ENCODE peak calls at places on chromosomes 13 and 19, in seven cellular contexts. One of them, this sample, is unnamed.
A peak's percentile ranks its signal among the peaks of the same experiment; 100 is the strongest.

GRCh38 chr19:42113641-42114348 is 18.5 kb downstream of the POU2F2 start:
- DNase-seq in GM12891: no peak
- DNase-seq in breast epithelium: no peak
- DNase-seq in HCT116: peak; percentile 64
- DNase-seq in stomach: no peak
- DNase-seq in endothelial cell of umbilical vein: peak; percentile 97
- DNase-seq in H1: no peak
- DNase-seq in this sample: no peak

GRCh38 chr19:5228932-5229777 is 111.5 kb downstream of the PTPRS start:
- DNase-seq in stomach: no peak
- DNase-seq in GM12891: no peak
- DNase-seq in H1: no peak
- DNase-seq in HCT116: no peak
- DNase-seq in endothelial cell of umbilical vein: no peak
- DNase-seq in breast epithelium: no peak
- DNase-seq in this sample: no peak

GRCh38 chr13:59425211-59425721 is 738.5 kb downstream of the DIAPH3 start:
- DNase-seq in HCT116: no peak
- DNase-seq in stomach: no peak
- DNase-seq in GM12891: no peak
- DNase-seq in breast epithelium: no peak
- DNase-seq in H1: no peak
- DNase-seq in endothelial cell of umbilical vein: no peak
- DNase-seq in this sample: no peak

GRCh38 chr13:109840201-109840892 is 54.0 kb upstream of the IRS2 start:
- DNase-seq in stomach: no peak
- DNase-seq in HCT116: peak; percentile 66
- DNase-seq in GM12891: no peak
- DNase-seq in endothelial cell of umbilical vein: no peak
- DNase-seq in H1: no peak
- DNase-seq in breast epithelium: no peak
- DNase-seq in this sample: no peak

GRCh38 chr19:18098891-18099622 is 1.5 kb downstream of the MAST3 start:
- DNase-seq in stomach: peak; percentile 32
- DNase-seq in endothelial cell of umbilical vein: no peak
- DNase-seq in HCT116: no peak
- DNase-seq in breast epithelium: no peak
- DNase-seq in H1: no peak
- DNase-seq in GM12891: peak; percentile 75
- DNase-seq in this sample: peak; percentile 83

GRCh38 chr13:40477623-40478608 is 188.5 kb downstream of the FOXO1 start:
- DNase-seq in HCT116: no peak
- DNase-seq in stomach: no peak
- DNase-seq in breast epithelium: no peak
- DNase-seq in GM12891: no peak
- DNase-seq in endothelial cell of umbilical vein: peak; percentile 94
- DNase-seq in H1: no peak
- DNase-seq in this sample: no peak

GRCh38 chr13:50928609-50929274 is 19.2 kb downstream of the RNASEH2B start:
- DNase-seq in endothelial cell of umbilical vein: no peak
- DNase-seq in H1: no peak
- DNase-seq in HCT116: no peak
- DNase-seq in GM12891: no peak
- DNase-seq in breast epithelium: no peak
- DNase-seq in stomach: no peak
- DNase-seq in this sample: no peak

GRCh38 chr19:6532244-6532999 is 1.6 kb downstream of the TNFSF9 start:
- DNase-seq in breast epithelium: no peak
- DNase-seq in HCT116: no peak
- DNase-seq in GM12891: peak; percentile 50
- DNase-seq in H1: no peak
- DNase-seq in endothelial cell of umbilical vein: no peak
- DNase-seq in stomach: no peak
- DNase-seq in this sample: peak; percentile 72

GRCh38 chr13:38990693-38991092 is at the start of gene STOML3:
- DNase-seq in stomach: no peak
- DNase-seq in HCT116: no peak
- DNase-seq in breast epithelium: no peak
- DNase-seq in GM12891: no peak
- DNase-seq in endothelial cell of umbilical vein: peak; percentile 7
- DNase-seq in H1: no peak
- DNase-seq in this sample: no peak

DNA sequence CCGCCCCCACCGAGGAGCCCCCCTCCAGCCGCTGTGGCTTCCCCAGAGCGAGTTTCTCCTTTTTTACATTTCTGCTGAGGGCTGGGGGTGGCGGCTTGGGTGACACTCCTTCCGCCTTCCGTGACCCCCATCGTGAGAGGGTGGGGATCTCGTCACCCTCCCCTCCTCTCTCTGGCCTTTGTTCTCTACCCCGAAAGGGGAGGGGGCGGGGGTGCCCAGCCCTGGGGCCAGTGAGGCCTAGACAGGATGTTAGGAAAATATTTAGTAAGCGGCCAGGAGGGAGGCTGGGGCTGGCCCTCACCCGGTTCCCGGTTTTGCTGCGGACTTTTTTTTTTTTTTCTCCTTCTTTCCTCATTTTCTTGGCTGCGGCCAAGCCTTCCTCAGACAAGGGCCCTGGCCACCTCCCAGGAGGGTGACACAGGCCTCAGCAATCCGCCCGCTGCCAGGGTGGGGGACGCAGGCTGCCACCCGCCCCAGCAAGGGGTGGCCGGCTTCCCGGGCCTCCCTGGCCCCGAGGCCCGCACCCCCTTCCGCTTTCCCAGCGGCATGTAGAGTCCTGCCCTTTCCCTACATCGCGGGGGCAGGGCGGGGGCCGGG is 3.9 kb downstream of the MIDN start:
- DNase-seq in GM12891: no peak
- DNase-seq in stomach: peak; percentile 92
- DNase-seq in HCT116: no peak
- DNase-seq in H1: no peak
- DNase-seq in breast epithelium: peak; percentile 91
- DNase-seq in endothelial cell of umbilical vein: peak; percentile 89
- DNase-seq in this sample: no peak
- TF ChIP-seq POLR2AphosphoS5 in GM12891: no peak
- TF ChIP-seq POLR2AphosphoS5 in stomach: no peak
- TF ChIP-seq POLR2AphosphoS5 in HCT116: peak; percentile 42
- TF ChIP-seq POLR2AphosphoS5 in H1: no peak
- TF ChIP-seq POLR2AphosphoS5 in breast epithelium: peak; percentile 91
- TF ChIP-seq POLR2AphosphoS5 in endothelial cell of umbilical vein: peak; percentile 57
- TF ChIP-seq POLR2AphosphoS5 in this sample: no peak

DNA sequence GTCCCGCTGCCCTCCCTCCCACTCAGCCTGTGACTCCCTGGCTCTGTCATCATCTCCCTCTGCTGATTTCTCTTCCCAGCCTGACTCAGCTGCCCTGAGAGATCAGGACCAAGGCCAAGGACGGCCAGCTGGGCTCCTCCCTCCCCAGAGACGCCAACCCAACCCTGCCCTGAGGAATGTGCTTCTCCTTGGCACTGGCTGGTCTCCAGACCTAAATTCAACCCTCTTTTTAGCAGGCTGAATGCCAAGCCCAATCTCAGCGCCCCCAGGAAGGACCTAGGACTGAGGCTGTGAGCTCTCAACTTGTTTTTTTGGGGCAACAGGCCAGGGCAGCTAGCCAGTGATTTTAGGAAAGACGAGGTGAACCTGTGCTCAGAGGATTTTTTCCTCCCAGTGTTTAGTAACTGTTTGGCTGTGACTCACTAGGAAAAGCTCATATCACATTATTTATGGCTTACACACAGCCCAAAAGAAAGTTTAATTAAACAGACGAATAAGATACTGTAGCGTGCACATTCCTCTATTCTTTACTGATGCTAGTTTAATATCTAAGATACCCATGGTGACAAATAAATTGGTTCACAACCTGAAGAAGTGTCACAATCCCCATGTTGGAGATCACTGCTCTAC is 7.4 kb upstream of the IGFL1 start:
- DNase-seq in stomach: peak; percentile 65
- DNase-seq in breast epithelium: peak; percentile 73
- DNase-seq in endothelial cell of umbilical vein: no peak
- DNase-seq in H1: peak; percentile 50
- DNase-seq in HCT116: no peak
- DNase-seq in GM12891: no peak
- DNase-seq in this sample: no peak
- TF ChIP-seq POLR2AphosphoS5 in stomach: no peak
- TF ChIP-seq POLR2AphosphoS5 in breast epithelium: peak; percentile 14
- TF ChIP-seq POLR2AphosphoS5 in endothelial cell of umbilical vein: no peak
- TF ChIP-seq POLR2AphosphoS5 in H1: no peak
- TF ChIP-seq POLR2AphosphoS5 in HCT116: no peak
- TF ChIP-seq POLR2AphosphoS5 in GM12891: no peak
- TF ChIP-seq POLR2AphosphoS5 in this sample: no peak

GRCh38 chr13:44757671-44758070 is 181.5 kb upstream of the TSC22D1 start:
- DNase-seq in GM12891: no peak
- DNase-seq in breast epithelium: no peak
- DNase-seq in H1: no peak
- DNase-seq in endothelial cell of umbilical vein: no peak
- DNase-seq in stomach: no peak
- DNase-seq in HCT116: no peak
- DNase-seq in this sample: no peak

GRCh38 chr13:44759723-44760360 is 183.7 kb upstream of the TSC22D1 start:
- DNase-seq in HCT116: no peak
- DNase-seq in GM12891: no peak
- DNase-seq in endothelial cell of umbilical vein: no peak
- DNase-seq in H1: no peak
- DNase-seq in stomach: peak; percentile 84
- DNase-seq in breast epithelium: peak; percentile 57
- DNase-seq in this sample: no peak

GRCh38 chr13:44759222-44759721 is 183.1 kb upstream of the TSC22D1 start:
- DNase-seq in breast epithelium: no peak
- DNase-seq in endothelial cell of umbilical vein: no peak
- DNase-seq in GM12891: no peak
- DNase-seq in HCT116: no peak
- DNase-seq in stomach: peak; percentile 41
- DNase-seq in H1: no peak
- DNase-seq in this sample: no peak

GRCh38 chr13:44760434-44760833 is 184.3 kb upstream of the TSC22D1 start:
- DNase-seq in HCT116: no peak
- DNase-seq in H1: no peak
- DNase-seq in breast epithelium: no peak
- DNase-seq in stomach: no peak
- DNase-seq in endothelial cell of umbilical vein: no peak
- DNase-seq in GM12891: no peak
- DNase-seq in this sample: no peak

DNA sequence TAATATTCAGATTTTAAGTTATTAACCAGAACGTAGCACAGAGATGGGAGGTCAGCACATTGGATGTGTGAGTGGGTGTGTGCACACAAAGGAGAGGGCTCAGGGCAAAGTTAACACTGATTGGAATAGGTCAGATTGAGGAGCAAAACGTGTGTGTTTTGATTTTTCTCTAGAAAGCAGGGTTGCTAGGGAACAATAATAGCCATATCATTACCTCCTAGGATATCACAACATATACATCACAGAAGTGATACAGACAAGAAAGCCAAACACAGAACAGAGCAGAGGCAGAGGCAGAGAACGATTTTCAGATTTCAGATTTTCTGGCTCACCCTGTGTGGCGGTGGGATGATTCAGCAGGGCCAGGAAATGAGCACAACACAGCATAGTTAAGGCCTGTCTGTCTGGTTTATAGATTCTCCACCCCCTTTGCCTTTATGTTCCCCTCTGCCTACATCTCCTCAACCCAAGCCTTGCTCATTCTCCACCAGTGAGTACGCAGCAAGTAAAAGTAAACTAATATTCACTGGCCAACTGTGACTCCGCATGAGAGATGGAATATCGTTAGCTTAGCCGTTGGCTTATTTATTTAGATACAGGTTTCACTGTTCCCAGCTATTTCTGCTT is 182.6 kb upstream of the TSC22D1 start:
- DNase-seq in breast epithelium: no peak
- DNase-seq in HCT116: no peak
- DNase-seq in endothelial cell of umbilical vein: peak; percentile 85
- DNase-seq in GM12891: no peak
- DNase-seq in H1: no peak
- DNase-seq in stomach: no peak
- DNase-seq in this sample: no peak
- TF ChIP-seq POLR2AphosphoS5 in breast epithelium: no peak
- TF ChIP-seq POLR2AphosphoS5 in HCT116: no peak
- TF ChIP-seq POLR2AphosphoS5 in endothelial cell of umbilical vein: peak; percentile 57
- TF ChIP-seq POLR2AphosphoS5 in GM12891: no peak
- TF ChIP-seq POLR2AphosphoS5 in H1: no peak
- TF ChIP-seq POLR2AphosphoS5 in stomach: no peak
- TF ChIP-seq POLR2AphosphoS5 in this sample: no peak

GRCh38 chr13:84999252-84999651 is 800.0 kb downstream of the SLITRK6 start:
- DNase-seq in H1: no peak
- DNase-seq in GM12891: no peak
- DNase-seq in stomach: no peak
- DNase-seq in HCT116: no peak
- DNase-seq in breast epithelium: no peak
- DNase-seq in endothelial cell of umbilical vein: no peak
- DNase-seq in this sample: no peak

GRCh38 chr13:84998681-84999080 is 800.5 kb downstream of the SLITRK6 start:
- DNase-seq in H1: no peak
- DNase-seq in GM12891: no peak
- DNase-seq in HCT116: no peak
- DNase-seq in breast epithelium: no peak
- DNase-seq in stomach: no peak
- DNase-seq in endothelial cell of umbilical vein: no peak
- DNase-seq in this sample: no peak

GRCh38 chr13:84997858-84998257 is 801.4 kb downstream of the SLITRK6 start:
- DNase-seq in breast epithelium: no peak
- DNase-seq in H1: no peak
- DNase-seq in GM12891: no peak
- DNase-seq in endothelial cell of umbilical vein: no peak
- DNase-seq in HCT116: no peak
- DNase-seq in stomach: no peak
- DNase-seq in this sample: no peak

GRCh38 chr13:84994582-84994981 is 804.6 kb downstream of the SLITRK6 start:
- DNase-seq in GM12891: no peak
- DNase-seq in breast epithelium: no peak
- DNase-seq in stomach: no peak
- DNase-seq in H1: no peak
- DNase-seq in endothelial cell of umbilical vein: no peak
- DNase-seq in HCT116: no peak
- DNase-seq in this sample: no peak
- TF ChIP-seq POLR2AphosphoS5 in GM12891: no peak
- TF ChIP-seq POLR2AphosphoS5 in breast epithelium: no peak
- TF ChIP-seq POLR2AphosphoS5 in stomach: no peak
- TF ChIP-seq POLR2AphosphoS5 in H1: no peak
- TF ChIP-seq POLR2AphosphoS5 in endothelial cell of umbilical vein: no peak
- TF ChIP-seq POLR2AphosphoS5 in HCT116: no peak
- TF ChIP-seq POLR2AphosphoS5 in this sample: no peak

DNA sequence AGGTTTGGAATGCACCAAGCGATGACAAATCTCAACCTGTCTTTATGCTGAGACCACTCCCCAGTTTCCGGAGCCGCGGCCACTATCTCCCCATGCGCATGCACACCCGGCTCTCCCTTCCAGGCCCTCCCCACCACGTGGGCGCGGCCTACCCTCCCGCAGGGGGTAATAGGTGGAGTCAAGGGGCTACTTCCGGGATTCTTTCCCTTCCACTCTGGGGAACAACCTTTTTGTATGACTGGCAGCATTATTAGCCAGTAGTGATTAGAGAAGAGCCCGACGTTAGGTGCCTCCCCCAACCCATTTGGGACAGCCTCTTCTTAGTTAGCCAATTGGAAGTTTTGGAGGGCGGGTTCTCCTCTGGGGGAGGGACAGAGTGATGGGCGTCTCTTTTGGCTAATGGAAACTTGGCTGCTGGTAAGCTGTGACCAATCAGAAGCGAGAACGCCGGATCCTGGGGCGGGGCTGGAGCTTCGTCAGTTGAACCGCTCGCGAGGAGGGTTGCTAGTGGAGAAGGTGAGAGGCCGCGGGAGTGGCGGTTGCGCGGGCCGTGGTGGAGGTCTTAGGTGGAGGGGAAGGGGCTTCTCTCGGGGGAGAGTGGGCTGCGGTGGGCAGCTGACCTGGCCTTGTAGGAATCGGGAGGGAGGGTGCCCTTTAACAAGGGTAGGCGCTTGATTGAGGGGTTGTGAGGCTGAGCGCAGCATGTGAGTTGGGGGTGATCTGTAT is at the start of gene CCDC61:
- DNase-seq in breast epithelium: peak; percentile 97
- DNase-seq in HCT116: peak; percentile 100
- DNase-seq in stomach: peak; percentile 96
- DNase-seq in endothelial cell of umbilical vein: peak; percentile 100
- DNase-seq in GM12891: peak; percentile 90
- DNase-seq in H1: peak; percentile 96
- DNase-seq in this sample: peak; percentile 93
- TF ChIP-seq POLR2AphosphoS5 in breast epithelium: peak; percentile 54
- TF ChIP-seq POLR2AphosphoS5 in HCT116: peak; percentile 84
- TF ChIP-seq POLR2AphosphoS5 in stomach: peak; percentile 85
- TF ChIP-seq POLR2AphosphoS5 in endothelial cell of umbilical vein: peak; percentile 61
- TF ChIP-seq POLR2AphosphoS5 in GM12891: peak; percentile 86
- TF ChIP-seq POLR2AphosphoS5 in H1: peak; percentile 11
- TF ChIP-seq POLR2AphosphoS5 in this sample: peak; percentile 81